ENCODE peak calls at places on chromosomes 4 and X, in eight cellular contexts. E is NCI-H524; T is EL; W is transverse colon; B is activated effector memory CD4-positive, alpha-beta T cell treated with Interleukin-2 at 50 U/mL for 16 hours; H is KG1; Y is substantia nigra; O is ovary. Z is an unnamed sample.

GRCh38 chrX:9687899-9688298 is 77.7 kb downstream of the GPR143 start:
- DNase-seq in W (no peak), O (no peak), E (no peak), T (no peak), Y (no peak), B (no peak), H (no peak), Z (no peak)

GRCh38 chrX:20498851-20499635 is 232.3 kb upstream of the RPS6KA3 start:
- DNase-seq in O (no peak), T (no peak), Y (no peak), W (no peak), E (peak), H (no peak), B (no peak), Z (no peak)

GRCh38 chr4:8558080-8558960 is 21.9 kb upstream of the GPR78 start:
- DNase-seq in H (no peak), E (no peak), O (no peak), W (no peak), Y (no peak), T (peak), B (no peak), Z (no peak)

GRCh38 chr4:147830987-147831386 is 99.1 kb downstream of the ARHGAP10 start:
- DNase-seq in B (no peak), H (no peak), E (no peak), W (no peak), Y (no peak), T (peak), O (no peak), Z (no peak)

GRCh38 chr4:2284934-2285664 is 23.2 kb upstream of the MXD4 start:
- DNase-seq in B (no peak), W (no peak), T (peak), O (peak), H (no peak), E (no peak), Y (no peak), Z (no peak)

GRCh38 chr4:150782311-150782710 is 200.4 kb downstream of the MAB21L2 start:
- DNase-seq in W (no peak), H (no peak), B (no peak), E (no peak), Y (no peak), O (no peak), T (peak), Z (no peak)

GRCh38 chrX:40058719-40059118 is 39.0 kb downstream of the BCOR start:
- DNase-seq in W (peak), E (no peak), H (no peak), B (no peak), O (no peak), Y (no peak), T (no peak), Z (no peak)

GRCh38 chr4:42605264-42605663 is 51.6 kb downstream of the ATP8A1 start:
- DNase-seq in H (no peak), O (no peak), W (no peak), B (no peak), E (peak), T (no peak), Y (no peak), Z (no peak)

GRCh38 chr4:2417196-2417764 is 1.2 kb downstream of the ZFYVE28 start:
- DNase-seq in W (no peak), T (no peak), O (no peak), B (no peak), H (no peak), E (peak), Y (no peak), Z (no peak)

GRCh38 chrX:132636080-132636479 is 147.2 kb upstream of the MBNL3 start:
- DNase-seq in B (no peak), W (no peak), T (no peak), H (no peak), O (no peak), E (peak), Y (no peak), Z (no peak)

GRCh38 chr4:95980877-95981360 is 141.0 kb downstream of the PDHA2 start:
- DNase-seq in T (no peak), H (no peak), E (no peak), Y (no peak), B (no peak), W (no peak), O (no peak), Z (no peak)

GRCh38 chrX:54926978-54927377 is 6.4 kb downstream of the TRO start:
- DNase-seq in O (no peak), E (no peak), B (no peak), Y (no peak), W (no peak), T (no peak), H (no peak), Z (no peak)

GRCh38 chrX:17374619-17375360 is at the start of gene NHS:
- DNase-seq in O (peak), W (peak), E (peak), B (no peak), Y (peak), H (no peak), T (peak), Z (no peak)

GRCh38 chr4:99221980-99222379 is 2.9 kb upstream of the ADH6 start:
- DNase-seq in O (no peak), E (no peak), B (no peak), Y (no peak), W (no peak), H (no peak), T (no peak), Z (no peak)

GRCh38 chr4:56727150-56727549 is 46.1 kb upstream of the HOPX start:
- DNase-seq in H (no peak), B (no peak), E (no peak), T (no peak), Y (no peak), W (no peak), O (no peak), Z (no peak)

GRCh38 chr4:140096483-140096861 is 57.5 kb downstream of the MAML3 start:
- DNase-seq in B (no peak), W (no peak), T (no peak), H (no peak), O (no peak), Y (no peak), E (no peak), Z (no peak)

GRCh38 chr4:1604706-1605205 is 79.4 kb downstream of the FAM53A start:
- DNase-seq in T (no peak), W (peak), B (peak), E (peak), H (no peak), O (no peak), Y (no peak), Z (peak)

GRCh38 chr4:6845574-6845973 is 63.0 kb downstream of the KIAA0232 start:
- DNase-seq in O (no peak), Y (no peak), B (no peak), T (no peak), H (no peak), E (no peak), W (no peak), Z (no peak)

GRCh38 chr4:186172551-186172950 is 18.8 kb upstream of the CYP4V2 start:
- DNase-seq in B (no peak), E (no peak), Y (no peak), O (no peak), H (no peak), T (no peak), W (peak), Z (no peak)

GRCh38 chrX:124209792-124210576 is 122.5 kb upstream of the TEX13D start:
- DNase-seq in H (no peak), B (no peak), W (no peak), E (no peak), T (no peak), O (no peak), Y (no peak), Z (no peak)

GRCh38 chr4:138727704-138728103 is 287.9 kb upstream of the NOCT start:
- DNase-seq in E (peak), T (no peak), H (no peak), W (no peak), Y (no peak), B (no peak), O (no peak), Z (no peak)

GRCh38 chrX:78029663-78030062 is 60.2 kb upstream of the PGAM4 start:
- DNase-seq in O (no peak), B (no peak), E (peak), T (peak), H (no peak), W (peak), Y (no peak), Z (no peak)

GRCh38 chr4:172887959-172888358 is 280.7 kb upstream of the GALNT7 start:
- DNase-seq in B (no peak), Y (no peak), W (no peak), T (no peak), O (no peak), E (no peak), H (no peak), Z (no peak)

GRCh38 chr4:82891728-82892466 is 944 bp upstream of the SEC31A start:
- DNase-seq in O (no peak), T (peak), H (no peak), B (no peak), E (peak), W (no peak), Y (no peak), Z (no peak)

GRCh38 chrX:111288841-111289240 is 18.6 kb upstream of the CAPN6 start:
- DNase-seq in O (no peak), W (no peak), E (no peak), Y (no peak), H (no peak), T (no peak), B (no peak), Z (no peak)

GRCh38 chr4:152278505-152279301 is 257.2 kb downstream of the FBXW7 start:
- DNase-seq in T (no peak), O (no peak), E (no peak), W (peak), H (no peak), Y (no peak), B (no peak), Z (no peak)

GRCh38 chrX:131816551-131817136 is 206.5 kb upstream of the STK26 start:
- DNase-seq in W (peak), B (peak), E (no peak), O (peak), T (peak), H (no peak), Y (no peak), Z (peak)

GRCh38 chrX:16479206-16479869 is 170.6 kb upstream of the S100G start:
- DNase-seq in Y (no peak), W (no peak), E (peak), O (no peak), H (no peak), T (peak), B (no peak), Z (no peak)

GRCh38 chrX:31099536-31100090 is 27.8 kb upstream of the FTHL17 start:
- DNase-seq in Y (no peak), O (no peak), T (no peak), W (no peak), E (no peak), B (no peak), H (no peak), Z (no peak)

GRCh38 chr4:78057600-78058560 is 757 bp downstream of the FRAS1 start:
- DNase-seq in E (peak), T (peak), B (no peak), Y (no peak), W (peak), O (peak), H (peak), Z (no peak)

GRCh38 chrX:12970691-12971202 is 4.2 kb upstream of the TMSB4X start:
- DNase-seq in E (peak), B (no peak), T (peak), H (peak), W (no peak), Y (no peak), O (peak), Z (no peak)

GRCh38 chr4:112567536-112567935 is 51.6 kb upstream of the NEUROG2 start:
- DNase-seq in H (no peak), W (no peak), T (no peak), Y (no peak), O (no peak), E (no peak), B (no peak), Z (no peak)

GRCh38 chrX:17519349-17519748 is 144.3 kb downstream of the NHS start:
- DNase-seq in H (no peak), T (no peak), E (no peak), O (peak), Y (no peak), B (no peak), W (peak), Z (no peak)

GRCh38 chrX:45774961-45775360 is 574.3 kb upstream of the DIPK2B start:
- DNase-seq in T (peak), O (peak), Y (no peak), W (no peak), H (no peak), B (no peak), E (no peak), Z (no peak)

GRCh38 chr4:7187297-7187592 is 5.1 kb upstream of the SORCS2 start:
- DNase-seq in T (no peak), H (no peak), E (peak), W (no peak), B (no peak), Y (no peak), O (no peak), Z (no peak)

GRCh38 chr4:183097251-183098079 is 1.6 kb upstream of the WWC2 start:
- DNase-seq in W (peak), E (no peak), T (no peak), H (no peak), O (peak), B (peak), Y (peak), Z (peak)

Z was measured in T-helper 17 cell.